ENCODE peak calls at places on chromosomes 11 and 22, in five cellular contexts. V is NCI-H1436; O is CD8-positive, alpha-beta memory T cell; W is putamen; A is fibroblast of the aortic adventitia. S is an unnamed sample.

GRCh38 chr11:134052988-134053945 is 15.6 kb upstream of the JAM3 start:
- DNase-seq in A (no peak), O (no peak), V (no peak), W (no peak), S (no peak)

GRCh38 chr11:110711776-110712642 is at the start of gene ARHGAP20:
- DNase-seq in O (peak; percentile 16), W (peak; percentile 56), V (peak; percentile 48), A (peak; percentile 66), S (peak; percentile 20)

GRCh38 chr11:2267306-2267861 is 3.0 kb downstream of the ASCL2 start:
- DNase-seq in W (no peak), A (no peak), O (no peak), V (no peak), S (no peak)

GRCh38 chr11:118046051-118046963 is 30.6 kb upstream of the TMPRSS4 start:
- DNase-seq in A (no peak), O (peak; percentile 27), V (no peak), W (no peak), S (peak; percentile 51)

GRCh38 chr11:115226556-115226955 is 277.7 kb downstream of the CADM1 start:
- DNase-seq in O (no peak), A (no peak), V (no peak), W (no peak), S (no peak)

GRCh38 chr22:46064966-46065666 is 85.2 kb upstream of the PPARA start:
- DNase-seq in A (peak; percentile 71), O (no peak), V (no peak), W (no peak), S (no peak)

GRCh38 chr22:29116397-29117123 is 43.7 kb downstream of the KREMEN1 start:
- DNase-seq in V (no peak), A (no peak), W (no peak), O (no peak), S (no peak)

GRCh38 chr11:74278721-74279148 is 32.7 kb downstream of the P4HA3 start:
- DNase-seq in A (peak; percentile 100), W (no peak), V (no peak), O (no peak), S (no peak)

GRCh38 chr22:25051983-25052710 is 99.6 kb downstream of the KIAA1671 start:
- DNase-seq in V (peak; percentile 36), O (no peak), A (no peak), W (no peak), S (no peak)

GRCh38 chr22:46684706-46685105 is 53.3 kb downstream of the CERK start:
- DNase-seq in W (no peak), O (no peak), V (no peak), A (no peak), S (no peak)

GRCh38 chr11:17802491-17802890 is 67.9 kb downstream of the KCNC1 start:
- DNase-seq in A (no peak), V (no peak), O (no peak), W (no peak), S (no peak)

GRCh38 chr11:36492724-36493304 is 17.3 kb downstream of the TRAF6 start:
- DNase-seq in V (peak; percentile 41), O (peak; percentile 15), A (peak; percentile 75), W (no peak), S (no peak)

GRCh38 chr11:26675233-26675928 is 46.5 kb downstream of the SLC5A12 start:
- DNase-seq in W (no peak), A (no peak), V (no peak), O (no peak), S (no peak)

GRCh38 chr11:1755344-1756023 is 5.1 kb upstream of the IFITM10 start:
- DNase-seq in V (peak; percentile 21), O (no peak), W (no peak), A (no peak), S (no peak)

GRCh38 chr22:38177926-38178604 is 3.6 kb downstream of the PLA2G6 start:
- DNase-seq in W (no peak), O (no peak), V (no peak), A (peak; percentile 89), S (no peak)

GRCh38 chr22:32904044-32904443 is 102.5 kb downstream of the TIMP3 start:
- DNase-seq in W (no peak), A (peak; percentile 38), V (no peak), O (no peak), S (no peak)

GRCh38 chr22:35781898-35782297 is 64.2 kb downstream of the APOL5 start:
- DNase-seq in W (no peak), O (no peak), V (no peak), A (no peak), S (no peak)